ENCODE peak calls at places on chromosome 19, in four cellular contexts. R is pancreas; W is activated CD4-positive, CD25-positive, alpha-beta regulatory T cell; Z is T-helper 1 cell. M is an unnamed sample.

GRCh38 chr19:40613669-40614594 is 12.8 kb downstream of the LTBP4 start:
- DNase-seq in R (no peak), W (peak), Z (peak), M (peak)

GRCh38 chr19:5974721-5975387 is 3.1 kb downstream of the RANBP3 start:
- DNase-seq in R (no peak), W (no peak), Z (peak), M (no peak)

GRCh38 chr19:10805758-10806247 is 30.2 kb downstream of the TMED1 start:
- DNase-seq in R (no peak), W (no peak), Z (no peak), M (no peak)

GRCh38 chr19:51887522-51888498 is at the start of gene ZNF577:
- DNase-seq in R (peak), W (no peak), Z (peak), M (peak)

GRCh38 chr19:20999731-21000352 is 20.6 kb upstream of the ZNF430 start:
- DNase-seq in R (peak), W (peak), Z (peak), M (peak)

GRCh38 chr19:53549354-53549753 is 11.4 kb downstream of the ZNF331 start:
- DNase-seq in R (no peak), W (no peak), Z (no peak), M (no peak)

GRCh38 chr19:45800009-45800553 is 7.4 kb upstream of the DMWD start:
- DNase-seq in R (no peak), W (no peak), Z (no peak), M (no peak)

GRCh38 chr19:18759435-18760426 is 31.4 kb downstream of the COMP start:
- DNase-seq in R (no peak), W (no peak), Z (no peak), M (no peak)

GRCh38 chr19:5954293-5954692 is 23.6 kb downstream of the RANBP3 start:
- DNase-seq in R (no peak), W (no peak), Z (no peak), M (no peak)

GRCh38 chr19:17753976-17754375 is 2.7 kb downstream of the FCHO1 start:
- DNase-seq in R (no peak), W (no peak), Z (no peak), M (no peak)

GRCh38 chr19:41298327-41298964 is 11.5 kb upstream of the CCDC97 start:
- DNase-seq in R (peak), W (no peak), Z (peak), M (no peak)

GRCh38 chr19:29834991-29835390 is 23.2 kb downstream of the CCNE1 start:
- DNase-seq in R (no peak), W (no peak), Z (no peak), M (no peak)

GRCh38 chr19:54458648-54459281 is 4.8 kb downstream of the LENG9 start:
- DNase-seq in R (peak), W (no peak), Z (no peak), M (no peak)

GRCh38 chr19:49592486-49593232 is 1.7 kb downstream of the PRR12 start:
- DNase-seq in R (no peak), W (no peak), Z (no peak), M (no peak)

GRCh38 chr19:47826800-47827199 is 5.1 kb downstream of the CRX start:
- DNase-seq in R (no peak), W (no peak), Z (no peak), M (no peak)

GRCh38 chr19:28319918-28320317 is 893.0 kb downstream of the UQCRFS1 start:
- DNase-seq in R (no peak), W (no peak), Z (no peak), M (no peak)

GRCh38 chr19:21498651-21499050 is 6.8 kb upstream of the ZNF429 start:
- DNase-seq in R (no peak), W (no peak), Z (no peak), M (no peak)

GRCh38 chr19:19443902-19444693 is 38.6 kb downstream of the GATAD2A start:
- DNase-seq in R (no peak), W (no peak), Z (no peak), M (no peak)

GRCh38 chr19:19039901-19040300 is 6.5 kb downstream of the ARMC6 start:
- DNase-seq in R (no peak), W (no peak), Z (no peak), M (peak)

GRCh38 chr19:7224205-7224833 is 69.9 kb downstream of the INSR start:
- DNase-seq in R (no peak), W (no peak), Z (no peak), M (peak)

GRCh38 chr19:49425922-49426592 is 869 bp downstream of the GFY start:
- DNase-seq in R (no peak), W (no peak), Z (no peak), M (no peak)

GRCh38 chr19:55385236-55385748 is 440 bp upstream of the RPL28 start:
- DNase-seq in R (peak), W (peak), Z (peak), M (peak)

GRCh38 chr19:3135961-3136683 is at the start of gene GNA15:
- DNase-seq in R (no peak), W (no peak), Z (peak), M (no peak)

GRCh38 chr19:15315101-15315500 is 17.2 kb downstream of the BRD4 start:
- DNase-seq in R (no peak), W (no peak), Z (no peak), M (no peak)

GRCh38 chr19:39563408-39563807 is 23.4 kb upstream of the EID2 start:
- DNase-seq in R (no peak), W (no peak), Z (no peak), M (no peak)

GRCh38 chr19:41882568-41883462 is at the start of gene ARHGEF1:
- DNase-seq in R (peak), W (no peak), Z (peak), M (peak)

GRCh38 chr19:6963937-6964336 is 57.3 kb downstream of the MBD3L2B start:
- DNase-seq in R (no peak), W (peak), Z (peak), M (no peak)

GRCh38 chr19:38030681-38031422 is 123.8 kb downstream of the SIPA1L3 start:
- DNase-seq in R (no peak), W (no peak), Z (no peak), M (no peak)

GRCh38 chr19:1814391-1814790 is 2.3 kb upstream of the ATP8B3 start:
- DNase-seq in R (no peak), W (no peak), Z (no peak), M (no peak)

GRCh38 chr19:10009714-10010224 is 535 bp downstream of the COL5A3 start:
- DNase-seq in R (no peak), W (no peak), Z (no peak), M (no peak)

GRCh38 chr19:2274185-2274711 is 7.7 kb downstream of the PEAK3 start:
- DNase-seq in R (no peak), W (no peak), Z (no peak), M (no peak)

GRCh38 chr19:50649433-50650391 is at the start of gene C19orf81:
- DNase-seq in R (no peak), W (no peak), Z (no peak), M (no peak)

GRCh38 chr19:50628551-50628950 is 11.1 kb downstream of the SYT3 start:
- DNase-seq in R (no peak), W (no peak), Z (no peak), M (no peak)

GRCh38 chr19:37077929-37078716 is at the start of gene ZNF420:
- DNase-seq in R (peak), W (peak), Z (peak), M (peak)

GRCh38 chr19:4620675-4621074 is 18.6 kb upstream of the TNFAIP8L1 start:
- DNase-seq in R (no peak), W (no peak), Z (no peak), M (no peak)

GRCh38 chr19:19022380-19022961 is 10.8 kb downstream of the SUGP2 start:
- DNase-seq in R (no peak), W (no peak), Z (no peak), M (no peak)

GRCh38 chr19:1779604-1779973 is 26.3 kb downstream of the ONECUT3 start:
- DNase-seq in R (no peak), W (no peak), Z (no peak), M (no peak)

GRCh38 chr19:51572908-51573307 is 1.8 kb downstream of the ZNF175 start:
- DNase-seq in R (no peak), W (no peak), Z (no peak), M (no peak)